ENCODE peak calls at places on chromosomes 16 and 17, in five cellular contexts. R is tibial artery, X is lower lobe of right lung, V is endothelial cell of umbilical vein, D is body of pancreas. E is an unnamed sample.

GRCh38 chr17:57085448-57086068 is 512 bp downstream of the AKAP1 start:
- DNase-seq in R (peak; percentile 86), X (peak; percentile 77), V (peak; percentile 54), D (peak; percentile 67), E (peak; percentile 58)

GRCh38 chr17:35286120-35286781 is 43.4 kb downstream of the SLFN5 start:
- DNase-seq in R (no peak), X (no peak), V (no peak), D (no peak), E (no peak)

GRCh38 chr16:85396879-85397871 is 215.9 kb upstream of the GSE1 start:
- DNase-seq in R (peak; percentile 64), X (peak; percentile 40), V (no peak), D (no peak), E (no peak)

GRCh38 chr17:66300956-66301355 is 1.5 kb upstream of the PRKCA start:
- DNase-seq in R (no peak), X (no peak), V (no peak), D (no peak), E (no peak)

GRCh38 chr16:12358898-12359297 is 382.4 kb downstream of the SNX29 start:
- DNase-seq in R (no peak), X (no peak), V (no peak), D (no peak), E (no peak)

GRCh38 chr17:72465191-72466024 is 344.6 kb downstream of the SOX9 start:
- DNase-seq in R (peak; percentile 64), X (no peak), V (no peak), D (peak; percentile 62), E (peak; percentile 28)

GRCh38 chr17:77254961-77255741 is 114.4 kb downstream of the SEC14L1 start:
- DNase-seq in R (peak; percentile 79), X (peak; percentile 75), V (peak; percentile 22), D (peak; percentile 29), E (no peak)

GRCh38 chr17:5618511-5618910 is 34.2 kb upstream of the NLRP1 start:
- DNase-seq in R (no peak), X (no peak), V (peak; percentile 16), D (no peak), E (no peak)

GRCh38 chr17:72887917-72888316 is 204.6 kb downstream of the SLC39A11 start:
- DNase-seq in R (no peak), X (no peak), V (no peak), D (no peak), E (no peak)

GRCh38 chr16:76910931-76911330 is 280.1 kb upstream of the MON1B start:
- DNase-seq in R (no peak), X (no peak), V (no peak), D (no peak), E (no peak)

GRCh38 chr17:40093580-40094201 is 6.7 kb downstream of the NR1D1 start:
- DNase-seq in R (no peak), X (no peak), V (no peak), D (no peak), E (no peak)

GRCh38 chr17:33934696-33935095 is 320.4 kb upstream of the CCL2 start:
- DNase-seq in R (no peak), X (no peak), V (no peak), D (no peak), E (no peak)

GRCh38 chr17:52106638-52107261 is 51.8 kb downstream of the CA10 start:
- DNase-seq in R (no peak), X (no peak), V (peak; percentile 15), D (peak; percentile 50), E (no peak)

GRCh38 chr17:3917391-3917931 is 1.2 kb upstream of the P2RX1 start:
- DNase-seq in R (no peak), X (peak; percentile 73), V (peak; percentile 31), D (peak; percentile 28), E (no peak)

GRCh38 chr16:86975445-86975844 is 341.7 kb downstream of the C16orf95 start:
- DNase-seq in R (peak; percentile 86), X (no peak), V (peak; percentile 87), D (no peak), E (no peak)

GRCh38 chr17:67879662-67880061 is 54.4 kb downstream of the BPTF start:
- DNase-seq in R (no peak), X (no peak), V (no peak), D (no peak), E (no peak)

GRCh38 chr16:48366165-48367093 is 18.8 kb downstream of the SIAH1 start:
- DNase-seq in R (peak; percentile 73), X (no peak), V (peak; percentile 77), D (peak; percentile 71), E (no peak)

GRCh38 chr17:35896011-35896587 is 15.9 kb upstream of the CCL5 start:
- DNase-seq in R (peak; percentile 39), X (no peak), V (no peak), D (peak; percentile 13), E (no peak)

GRCh38 chr17:28720247-28720996 is 637 bp downstream of the RPL23A start:
- DNase-seq in R (no peak), X (no peak), V (no peak), D (no peak), E (no peak)

GRCh38 chr16:68995011-68995504 is 110.4 kb upstream of the HAS3 start:
- DNase-seq in R (no peak), X (no peak), V (peak; percentile 53), D (peak; percentile 33), E (no peak)

GRCh38 chr17:63693411-63694113 is 6.4 kb downstream of the LIMD2 start:
- DNase-seq in R (no peak), X (no peak), V (no peak), D (no peak), E (no peak)

DNA sequence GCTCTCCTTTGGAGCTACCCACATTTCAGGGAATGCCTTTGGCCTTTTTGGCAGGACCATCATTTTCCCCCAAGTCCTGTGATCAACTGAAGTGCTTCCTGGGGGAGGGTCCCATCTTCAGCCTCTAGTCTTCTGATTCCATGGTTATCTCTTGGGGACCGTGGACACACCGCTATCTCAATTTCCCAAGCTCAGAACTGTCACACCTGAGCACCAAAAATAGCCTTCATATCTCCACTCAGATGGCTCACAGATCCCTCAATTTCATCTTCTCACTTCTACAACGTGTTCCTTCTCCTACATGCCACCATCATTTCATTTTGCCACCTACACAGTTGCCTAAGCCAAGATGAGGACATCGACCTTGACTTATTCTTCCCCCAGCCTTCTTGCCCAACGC is 6.4 kb downstream of the ATP6V0D1 start:
- DNase-seq in R (no peak), X (no peak), V (no peak), D (no peak), E (no peak)
- H3K27ac ChIP-seq in R (no peak overlapping the region), X (no peak overlapping the region), V (no peak overlapping the region), D (no peak overlapping the region), E (no peak overlapping the region)

GRCh38 chr17:78774456-78774855 is 7.6 kb downstream of the CYTH1 start:
- DNase-seq in R (no peak), X (no peak), V (no peak), D (no peak), E (no peak)

GRCh38 chr17:78767806-78768205 is 14.3 kb downstream of the CYTH1 start:
- DNase-seq in R (no peak), X (no peak), V (peak; percentile 54), D (no peak), E (no peak)

GRCh38 chr17:78769200-78769773 is 12.8 kb downstream of the CYTH1 start:
- DNase-seq in R (no peak), X (no peak), V (no peak), D (no peak), E (no peak)

GRCh38 chr17:78774956-78775571 is 7.0 kb downstream of the CYTH1 start:
- DNase-seq in R (no peak), X (no peak), V (no peak), D (no peak), E (peak; percentile 23)

DNA sequence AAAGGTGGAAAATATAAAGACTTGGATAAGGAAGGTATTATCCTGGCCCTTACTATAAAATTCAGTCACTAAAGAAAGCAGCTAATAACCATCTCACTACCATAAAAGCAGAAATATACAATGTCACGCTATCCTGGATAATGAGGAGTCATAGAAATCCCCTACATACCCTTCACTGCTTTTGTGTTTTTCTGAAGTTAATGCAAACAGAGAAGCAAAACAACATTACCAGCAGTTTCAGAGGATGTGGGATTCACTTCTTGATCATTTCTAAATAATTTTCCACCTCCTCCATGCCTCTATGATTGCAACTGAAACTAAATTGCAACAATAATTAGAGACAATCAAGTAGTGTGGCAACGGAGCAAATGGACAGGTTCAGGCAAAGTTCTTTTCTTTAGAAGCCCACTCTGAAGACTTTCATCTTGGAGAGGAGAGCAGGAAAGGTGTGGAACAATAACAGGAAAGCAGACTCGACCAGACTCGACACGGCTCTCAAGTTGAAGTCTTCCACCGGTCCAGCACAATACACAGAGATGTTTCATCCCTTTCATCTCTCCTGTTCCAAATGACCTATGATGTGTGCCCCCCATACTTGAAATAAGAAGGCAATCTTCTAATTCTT is 10.2 kb downstream of the CYTH1 start:
- DNase-seq in R (no peak), X (no peak), V (peak; percentile 65), D (no peak), E (no peak)
- H3K27ac ChIP-seq in R (no peak overlapping the region), X (no peak overlapping the region), V (no peak overlapping the region), D (no peak overlapping the region), E (no peak overlapping the region)

DNA sequence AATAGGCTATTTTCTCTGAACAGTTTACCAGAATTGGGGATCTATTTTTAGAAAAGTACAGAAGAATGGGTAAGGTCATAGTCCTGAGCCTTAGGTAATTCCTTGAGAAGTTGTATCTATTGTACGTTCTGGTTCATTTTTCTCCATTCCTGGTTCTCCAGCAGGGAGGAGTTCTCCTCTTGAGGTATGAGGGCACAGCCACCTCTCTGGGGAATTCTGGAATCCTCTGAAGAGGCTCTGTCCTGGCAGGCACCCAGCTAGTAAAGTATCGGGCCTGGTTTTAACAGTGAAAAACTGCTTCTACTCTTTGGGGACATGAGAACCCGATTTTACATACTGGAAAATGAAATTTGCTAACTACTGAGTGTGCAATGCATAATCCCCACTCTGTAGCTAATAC is 19.6 kb upstream of the PMFBP1 start:
- DNase-seq in R (no peak), X (no peak), V (no peak), D (no peak), E (no peak)
- H3K27ac ChIP-seq in R (no peak overlapping the region), X (no peak overlapping the region), V (no peak overlapping the region), D (no peak overlapping the region), E (no peak overlapping the region)

DNA sequence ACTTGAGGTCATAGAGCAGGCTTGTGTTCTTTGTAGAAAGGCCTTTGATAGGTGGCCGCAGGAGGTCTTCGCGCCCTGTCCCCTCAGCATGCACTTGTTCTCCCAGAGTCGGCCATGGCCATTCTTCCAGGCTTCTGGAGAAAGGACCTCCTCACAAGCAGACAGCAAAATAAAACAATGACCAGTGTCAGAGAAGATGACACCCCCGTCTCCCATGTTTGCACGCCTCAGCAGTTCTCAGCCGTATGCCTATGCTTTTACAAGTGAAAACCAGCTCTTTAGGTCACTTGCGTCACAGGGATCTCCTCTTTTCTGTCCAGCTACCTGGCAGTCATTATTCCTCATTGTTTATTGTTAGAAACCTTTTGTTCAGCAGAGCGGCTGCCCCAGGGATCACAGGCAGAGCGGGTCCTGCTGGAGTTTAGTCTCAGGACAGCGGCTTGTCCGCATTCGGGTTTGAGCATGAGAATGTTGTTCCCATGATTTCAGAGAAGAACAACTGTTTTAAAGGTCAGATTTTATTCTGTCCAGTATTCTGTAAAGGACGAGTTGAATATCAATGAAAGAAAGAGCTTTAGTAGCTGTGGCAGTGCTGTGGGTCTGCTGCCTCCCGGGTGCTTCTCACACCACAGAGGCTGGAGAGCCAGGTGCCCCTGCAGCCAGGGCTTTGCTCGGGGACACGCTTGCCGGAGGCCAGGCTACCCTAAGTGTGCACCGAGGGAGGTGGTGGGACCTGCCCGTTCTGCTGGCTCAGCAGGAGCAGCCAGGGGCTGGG is 123.9 kb downstream of the RPTOR start:
- DNase-seq in R (peak; percentile 13), X (no peak), V (no peak), D (no peak), E (no peak)
- H3K27ac ChIP-seq in R (no peak overlapping the region), X (no peak overlapping the region), V (no peak overlapping the region), D (no peak overlapping the region), E (no peak overlapping the region)

GRCh38 chr16:54540525-54541180 is 254.1 kb upstream of the IRX3 start:
- DNase-seq in R (no peak), X (peak; percentile 53), V (no peak), D (peak; percentile 10), E (no peak)
- H3K27ac ChIP-seq in R (no peak overlapping the region), X (peak overlapping the region; percentile 14), V (no peak overlapping the region), D (no peak overlapping the region), E (no peak overlapping the region)